ENCODE peak calls at places on chromosome 7, in six cellular contexts. K is activated T-helper 1 cell treated with anti-CD3 and anti-CD28 coated beads, Interleukin-2, amount 50 U/mL, for 16 hours; T is activated naive CD4-positive, alpha-beta T cell; Z is lower leg skin; A is HFFc6; Q is stimulated activated CD8-positive, alpha-beta memory T cell treated with anti-CD3 and anti-CD28 coated beads, Interleukin-2, amount 100 ng/mL, for 1 hour. W is an unnamed sample.

GRCh38 chr7:23117841-23118240 is 12.3 kb downstream of the KLHL7 start:
- DNase-seq in K (no peak), T (no peak), Z (no peak), A (no peak), Q (no peak), W (no peak)

GRCh38 chr7:12256025-12256570 is 45.0 kb downstream of the TMEM106B start:
- DNase-seq in K (no peak), T (no peak), Z (no peak), A (no peak), Q (no peak), W (no peak)

GRCh38 chr7:53015463-53015862 is 20.0 kb upstream of the POM121L12 start:
- DNase-seq in K (no peak), T (no peak), Z (no peak), A (no peak), Q (no peak), W (no peak)

GRCh38 chr7:158324397-158325360 is 262.9 kb downstream of the PTPRN2 start:
- DNase-seq in K (no peak), T (no peak), Z (no peak), A (no peak), Q (no peak), W (peak; percentile 5)

GRCh38 chr7:130096243-130096827 is 26.0 kb downstream of the KLHDC10 start:
- DNase-seq in K (no peak), T (no peak), Z (no peak), A (no peak), Q (no peak), W (no peak)

GRCh38 chr7:96823274-96823673 is 113.6 kb upstream of the SEM1 start:
- DNase-seq in K (no peak), T (no peak), Z (no peak), A (no peak), Q (no peak), W (no peak)

GRCh38 chr7:159086301-159086925 is 58.3 kb downstream of the VIPR2 start:
- DNase-seq in K (no peak), T (no peak), Z (no peak), A (no peak), Q (no peak), W (no peak)

GRCh38 chr7:34075976-34076375 is 170.6 kb downstream of the BMPER start:
- DNase-seq in K (no peak), T (no peak), Z (no peak), A (peak; percentile 75), Q (no peak), W (no peak)

GRCh38 chr7:4712371-4713182 is 30.5 kb downstream of the FOXK1 start:
- DNase-seq in K (no peak), T (no peak), Z (no peak), A (peak; percentile 56), Q (no peak), W (no peak)

GRCh38 chr7:51316262-51316665 is 345 bp downstream of the COBL start:
- DNase-seq in K (no peak), T (no peak), Z (no peak), A (no peak), Q (no peak), W (no peak)

GRCh38 chr7:74138945-74139843 is 35.0 kb upstream of the EIF4H start:
- DNase-seq in K (no peak), T (no peak), Z (no peak), A (no peak), Q (no peak), W (no peak)

GRCh38 chr7:44213206-44213871 is 12.6 kb downstream of the YKT6 start:
- DNase-seq in K (no peak), T (no peak), Z (no peak), A (no peak), Q (no peak), W (no peak)

GRCh38 chr7:11726251-11727155 is 105.5 kb downstream of the THSD7A start:
- DNase-seq in K (no peak), T (no peak), Z (peak; percentile 40), A (no peak), Q (no peak), W (no peak)

GRCh38 chr7:43700059-43700501 is 29.2 kb downstream of the COA1 start:
- DNase-seq in K (no peak), T (no peak), Z (no peak), A (peak; percentile 69), Q (no peak), W (no peak)

GRCh38 chr7:156892086-156892800 is 740 bp downstream of the LMBR1 start:
- DNase-seq in K (peak; percentile 29), T (peak; percentile 40), Z (no peak), A (no peak), Q (peak; percentile 27), W (peak; percentile 55)

GRCh38 chr7:265998-266850 is 23.7 kb upstream of the FOXL3 start:
- DNase-seq in K (no peak), T (no peak), Z (no peak), A (no peak), Q (no peak), W (no peak)

GRCh38 chr7:139620676-139621344 is 97.3 kb downstream of the CLEC2L start:
- DNase-seq in K (no peak), T (peak; percentile 15), Z (no peak), A (no peak), Q (no peak), W (no peak)

GRCh38 chr7:95011156-95011928 is 103.9 kb downstream of the PPP1R9A start:
- DNase-seq in K (no peak), T (no peak), Z (no peak), A (peak; percentile 64), Q (no peak), W (no peak)

GRCh38 chr7:4830176-4830575 is 31.7 kb downstream of the PAPOLB start:
- DNase-seq in K (no peak), T (peak; percentile 12), Z (no peak), A (peak; percentile 57), Q (no peak), W (peak; percentile 32)

GRCh38 chr7:21365866-21366624 is 61.8 kb upstream of the SP4 start:
- DNase-seq in K (no peak), T (no peak), Z (no peak), A (no peak), Q (no peak), W (no peak)

GRCh38 chr7:107435749-107436148 is 34.1 kb upstream of the GPR22 start:
- DNase-seq in K (no peak), T (no peak), Z (no peak), A (no peak), Q (no peak), W (no peak)

GRCh38 chr7:29265208-29265923 is 70.8 kb downstream of the CHN2 start:
- DNase-seq in K (no peak), T (no peak), Z (peak; percentile 44), A (no peak), Q (no peak), W (no peak)

GRCh38 chr7:66429498-66430163 is 199.1 kb upstream of the KCTD7 start:
- DNase-seq in K (no peak), T (no peak), Z (no peak), A (no peak), Q (no peak), W (no peak)

GRCh38 chr7:18202315-18203045 is 174.8 kb upstream of the PRPS1L1 start:
- DNase-seq in K (no peak), T (no peak), Z (no peak), A (no peak), Q (no peak), W (no peak)

GRCh38 chr7:139808401-139808800 is 20.7 kb upstream of the TBXAS1 start:
- DNase-seq in K (no peak), T (no peak), Z (no peak), A (no peak), Q (no peak), W (no peak)

GRCh38 chr7:7114575-7115291 is 67.6 kb upstream of the C1GALT1 start:
- DNase-seq in K (no peak), T (no peak), Z (no peak), A (no peak), Q (no peak), W (no peak)

GRCh38 chr7:78489423-78489822 is 690.9 kb downstream of the PHTF2 start:
- DNase-seq in K (no peak), T (no peak), Z (no peak), A (no peak), Q (no peak), W (no peak)

GRCh38 chr7:131250331-131250730 is 77.3 kb upstream of the MKLN1 start:
- DNase-seq in K (no peak), T (no peak), Z (no peak), A (no peak), Q (no peak), W (no peak)

GRCh38 chr7:1367501-1367900 is 91.8 kb downstream of the MICALL2 start:
- DNase-seq in K (no peak), T (no peak), Z (no peak), A (no peak), Q (no peak), W (no peak)

GRCh38 chr7:15086882-15087281 is 184.3 kb upstream of the DGKB start:
- DNase-seq in K (no peak), T (no peak), Z (no peak), A (no peak), Q (no peak), W (no peak)

GRCh38 chr7:101232141-101232821 is 5.3 kb downstream of the CLDN15 start:
- DNase-seq in K (no peak), T (no peak), Z (no peak), A (no peak), Q (no peak), W (no peak)

GRCh38 chr7:117010375-117011133 is 57.3 kb downstream of the ST7 start:
- DNase-seq in K (no peak), T (no peak), Z (no peak), A (no peak), Q (no peak), W (no peak)

GRCh38 chr7:29548823-29549222 is 14.8 kb upstream of the PRR15 start:
- DNase-seq in K (no peak), T (no peak), Z (no peak), A (no peak), Q (no peak), W (no peak)

GRCh38 chr7:834277-834676 is 2.0 kb downstream of the SUN1 start:
- DNase-seq in K (no peak), T (no peak), Z (no peak), A (no peak), Q (no peak), W (no peak)

GRCh38 chr7:1913290-1914282 is 243.5 kb downstream of the ELFN1 start:
- DNase-seq in K (no peak), T (no peak), Z (no peak), A (no peak), Q (no peak), W (no peak)

GRCh38 chr7:159093351-159093971 is 51.2 kb downstream of the VIPR2 start:
- DNase-seq in K (no peak), T (no peak), Z (no peak), A (no peak), Q (no peak), W (no peak)